ENCODE peak calls at places on chromosomes 7 and 10, in four cellular contexts. P, I, X and T are unnamed samples.

GRCh38 chr7:139232893-139233292 is 1.9 kb downstream of the UBN2 start:
- DNase-seq in X (no peak), P (no peak), I (peak), T (no peak)

GRCh38 chr10:33335800-33336605 is 1.5 kb upstream of the NRP1 start:
- DNase-seq in P (peak), X (peak), I (peak), T (no peak)

GRCh38 chr7:22799633-22800032 is 23.0 kb downstream of the TOMM7 start:
- DNase-seq in P (no peak), I (no peak), X (no peak), T (no peak)

GRCh38 chr10:92972066-92972870 is 88.3 kb upstream of the CYP26C1 start:
- DNase-seq in X (no peak), I (peak), P (no peak), T (no peak)

GRCh38 chr7:152871678-152872060 is 112.1 kb downstream of the ACTR3B start:
- DNase-seq in X (no peak), I (no peak), P (no peak), T (no peak)

GRCh38 chr10:80126876-80127275 is 5.7 kb upstream of the PLAC9 start:
- DNase-seq in I (no peak), X (no peak), P (no peak), T (no peak)

GRCh38 chr10:95526066-95526465 is 35.1 kb downstream of the SORBS1 start:
- DNase-seq in P (no peak), I (no peak), X (no peak), T (no peak)

GRCh38 chr7:126791306-126791705 is 461.4 kb downstream of the GRM8 start:
- DNase-seq in I (no peak), P (no peak), X (no peak), T (no peak)

GRCh38 chr10:29766753-29767152 is 132.0 kb upstream of the SVIL start:
- DNase-seq in I (no peak), P (no peak), X (no peak), T (no peak)

GRCh38 chr7:3300651-3301471 is at the start of gene SDK1:
- DNase-seq in P (peak), I (peak), X (peak), T (peak)

GRCh38 chr7:3302681-3303320 is 1.7 kb downstream of the SDK1 start:
- DNase-seq in P (no peak), I (no peak), X (no peak), T (no peak)

GRCh38 chr7:3301472-3301778 is 373 bp downstream of the SDK1 start:
- DNase-seq in P (no peak), I (no peak), X (no peak), T (no peak)

GRCh38 chr7:3300221-3300650 is 816 bp upstream of the SDK1 start:
- DNase-seq in P (no peak), X (peak), I (no peak), T (no peak)

DNA sequence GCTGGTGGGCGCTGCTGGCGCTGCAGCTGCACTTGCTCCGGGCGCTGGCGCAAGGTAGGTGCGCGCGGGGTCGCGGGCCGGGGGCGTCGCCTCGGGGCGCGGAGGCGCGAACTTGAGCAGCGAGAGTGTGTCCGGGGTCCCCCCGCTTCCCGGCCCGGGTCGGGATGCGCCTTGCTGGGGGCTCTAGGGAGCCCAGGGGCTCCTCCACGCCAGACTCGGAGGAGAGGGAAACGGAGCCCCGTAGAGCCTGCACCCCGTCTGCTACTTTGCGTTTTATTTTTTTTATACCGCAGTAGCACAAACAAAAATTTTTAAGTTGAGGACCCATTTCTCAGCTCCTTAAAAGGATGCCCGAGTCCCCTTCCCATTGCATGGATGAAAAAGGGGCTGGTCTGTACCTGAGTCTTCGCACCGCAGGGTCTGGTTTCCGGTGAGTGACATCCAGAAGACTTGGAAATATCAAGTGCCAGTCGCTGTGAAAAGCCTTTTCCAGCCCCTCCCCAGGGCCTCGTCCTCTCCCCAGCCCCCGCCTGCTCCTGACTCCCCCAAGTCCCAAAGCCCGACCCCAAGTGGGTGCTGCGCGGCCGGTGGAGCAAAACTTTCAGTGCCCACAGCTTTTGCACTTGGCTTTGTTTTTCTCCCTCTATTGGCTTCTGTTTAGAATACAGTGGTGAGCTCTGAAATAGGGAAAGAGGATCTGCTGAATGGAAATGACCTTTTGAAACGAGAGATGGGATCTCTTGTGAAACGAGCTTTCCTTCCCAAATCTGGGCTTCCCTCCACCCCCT is 973 bp downstream of the SDK1 start:
- DNase-seq in X (no peak), P (no peak), I (peak), T (no peak)
- TF ChIP-seq CTCF in X (no peak), P (no peak), I (peak), T (no peak)

GRCh38 chr7:42886129-42886528 is 25.7 kb downstream of the C7orf25 start:
- DNase-seq in P (no peak), I (no peak), X (no peak), T (no peak)
- TF ChIP-seq CTCF in P (peak), I (peak), X (no peak), T (peak)

GRCh38 chr10:69408318-69409175 is 8.2 kb downstream of the TACR2 start:
- DNase-seq in I (peak), X (peak), P (peak), T (peak)

GRCh38 chr10:69406302-69406811 is 10.4 kb downstream of the TACR2 start:
- DNase-seq in P (no peak), I (no peak), X (peak), T (no peak)

GRCh38 chr10:69409176-69409495 is 7.6 kb downstream of the TACR2 start:
- DNase-seq in P (no peak), I (no peak), X (no peak), T (no peak)

GRCh38 chr10:69406816-69407580 is 9.7 kb downstream of the TACR2 start:
- DNase-seq in P (no peak), X (no peak), I (no peak), T (no peak)

GRCh38 chr10:69407621-69408301 is 9.0 kb downstream of the TACR2 start:
- DNase-seq in X (no peak), I (no peak), P (peak), T (no peak)
- TF ChIP-seq CTCF in X (no peak), I (no peak), P (peak), T (no peak)

GRCh38 chr7:149460493-149461330 is at the start of gene ZNF777:
- DNase-seq in I (peak), P (peak), X (peak), T (no peak)
- TF ChIP-seq CTCF in I (peak), P (peak), X (peak), T (no peak)

GRCh38 chr10:102615361-102615760 is 28.9 kb upstream of the TRIM8 start:
- DNase-seq in I (no peak), P (no peak), X (no peak), T (no peak)
- TF ChIP-seq CTCF in I (no peak), P (peak), X (no peak), T (no peak)